ENCODE peak calls at places on chromosomes 12 and 14, in seven cellular contexts. S is lower lobe of right lung; N is GM13977; X is fibroblast of lung; U is CD4-positive, alpha-beta T cell; B is cardiac muscle cell; W is endothelial cell. R is an unnamed sample.

GRCh38 chr14:72444701-72445100 is 449.2 kb downstream of the DPF3 start:
- DNase-seq in U (no peak), X (no peak), W (no peak), B (no peak), S (no peak), N (no peak), R (no peak)

GRCh38 chr14:92599786-92600185 is 86.2 kb downstream of the RIN3 start:
- DNase-seq in X (no peak), B (no peak), W (no peak), U (no peak), S (no peak), N (no peak), R (no peak)

GRCh38 chr12:96472384-96472783 is 17.0 kb upstream of the CFAP54 start:
- DNase-seq in S (no peak), W (no peak), U (no peak), B (no peak), N (no peak), X (peak; percentile 36), R (no peak)

GRCh38 chr12:55724226-55724939 is 4.2 kb downstream of the RDH5 start:
- DNase-seq in W (peak; percentile 59), S (peak; percentile 77), X (peak; percentile 78), B (peak; percentile 77), U (peak; percentile 62), N (peak; percentile 59), R (no peak)

GRCh38 chr12:117377758-117378157 is 16.3 kb upstream of the NOS1 start:
- DNase-seq in B (no peak), W (no peak), U (no peak), X (no peak), N (no peak), S (no peak), R (no peak)

GRCh38 chr12:42129595-42130204 is 15.0 kb downstream of the GXYLT1 start:
- DNase-seq in W (peak; percentile 46), N (no peak), U (no peak), X (peak; percentile 83), S (no peak), B (peak; percentile 77), R (no peak)

GRCh38 chr12:90260136-90260535 is 551.5 kb upstream of the ATP2B1 start:
- DNase-seq in S (no peak), N (no peak), U (no peak), W (no peak), B (no peak), X (no peak), R (no peak)

GRCh38 chr14:65296402-65296801 is 116.1 kb upstream of the FUT8 start:
- DNase-seq in X (no peak), U (no peak), S (no peak), W (no peak), N (no peak), B (peak; percentile 64), R (no peak)

GRCh38 chr12:115456946-115457689 is 773.1 kb upstream of the TBX3 start:
- DNase-seq in B (no peak), S (no peak), X (no peak), W (no peak), U (no peak), N (no peak), R (no peak)

GRCh38 chr12:32507559-32508276 is 108.4 kb downstream of the FGD4 start:
- DNase-seq in U (no peak), X (no peak), N (no peak), S (no peak), W (no peak), B (no peak), R (no peak)

GRCh38 chr14:22432348-22432976 is 156.6 kb downstream of the DAD1 start:
- DNase-seq in X (peak; percentile 96), W (no peak), U (no peak), S (no peak), N (no peak), B (peak; percentile 97), R (no peak)

GRCh38 chr12:76158518-76159321 is 74.2 kb upstream of the NAP1L1 start:
- DNase-seq in W (peak; percentile 59), X (peak; percentile 64), N (peak; percentile 68), B (peak; percentile 70), S (no peak), U (peak; percentile 28), R (no peak)

DNA sequence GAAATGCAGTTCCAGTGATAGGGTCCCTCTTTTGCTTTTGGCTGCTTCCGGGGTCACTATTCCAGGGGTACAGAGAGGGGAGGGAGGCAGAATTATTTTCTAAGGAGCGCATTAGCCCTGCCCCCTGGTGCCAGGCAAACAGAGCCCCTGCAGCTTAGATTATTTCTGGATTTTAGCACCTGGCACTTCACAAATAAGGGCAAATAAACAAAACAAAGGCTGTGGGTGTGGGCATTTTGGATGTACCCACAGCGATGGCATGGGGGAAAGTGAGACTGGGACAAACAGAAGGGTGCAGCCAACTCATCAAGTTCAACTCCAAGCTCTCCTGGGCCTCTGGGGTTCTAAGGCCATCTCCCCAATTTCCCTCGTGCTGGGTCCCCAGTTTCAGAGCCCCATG is 20.3 kb downstream of the ASB2 start:
- DNase-seq in U (no peak), S (no peak), W (no peak), B (no peak), X (no peak), N (no peak), R (no peak)
- TF ChIP-seq CTCF in U (no peak), S (no peak), W (no peak), B (no peak), X (no peak), N (no peak), R (no peak)

GRCh38 chr14:89217876-89218275 is 199.2 kb downstream of the FOXN3 start:
- DNase-seq in S (no peak), N (no peak), B (no peak), X (no peak), U (no peak), W (no peak), R (no peak)

GRCh38 chr14:89219056-89219455 is 198.0 kb downstream of the FOXN3 start:
- DNase-seq in U (no peak), N (no peak), S (no peak), X (no peak), B (no peak), W (no peak), R (no peak)

GRCh38 chr14:89215166-89215940 is 201.7 kb downstream of the FOXN3 start:
- DNase-seq in S (no peak), X (no peak), B (no peak), U (no peak), W (no peak), N (no peak), R (no peak)

GRCh38 chr14:89212386-89213235 is 204.4 kb downstream of the FOXN3 start:
- DNase-seq in S (no peak), N (no peak), B (no peak), W (no peak), X (no peak), U (no peak), R (no peak)

DNA sequence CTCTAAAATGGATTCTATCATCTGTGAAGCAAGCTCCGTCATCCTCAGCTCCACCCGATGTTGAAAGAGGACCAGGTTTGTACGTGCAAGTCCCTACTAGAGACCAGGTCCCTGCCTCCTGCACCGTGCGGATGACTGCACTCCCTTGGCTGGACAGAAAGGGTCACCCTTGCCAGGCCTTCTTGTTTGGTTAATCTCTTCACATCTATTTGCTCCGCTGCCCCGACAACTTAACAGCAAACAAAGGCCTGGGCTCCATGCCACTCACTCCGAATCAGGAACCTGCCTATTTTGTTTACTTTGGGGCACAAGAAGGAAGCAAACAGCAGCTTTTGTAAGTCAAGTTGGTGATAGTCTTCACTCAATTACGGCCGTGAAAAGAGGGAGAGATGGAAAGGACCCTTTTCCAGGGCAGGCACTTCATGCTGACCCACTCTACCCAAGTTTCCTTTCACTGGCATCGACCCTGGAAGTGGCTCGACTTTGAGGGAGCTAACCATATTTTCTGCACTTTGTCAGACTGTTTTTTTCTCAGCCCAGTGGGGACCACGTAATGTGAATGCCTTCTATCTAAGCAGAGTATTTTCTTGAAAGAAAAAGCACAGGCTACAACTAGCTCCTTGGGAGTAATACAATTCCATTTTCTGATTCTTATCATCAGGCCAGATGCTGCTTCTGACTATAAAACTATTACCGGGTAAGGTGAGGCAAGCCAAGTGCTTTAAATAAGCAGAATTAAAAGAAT is 202.6 kb downstream of the FOXN3 start:
- DNase-seq in X (peak; percentile 16), W (no peak), U (no peak), N (no peak), S (peak; percentile 91), B (no peak), R (no peak)
- TF ChIP-seq CTCF in X (no peak), W (no peak), U (no peak), N (no peak), S (peak; percentile 42), B (no peak), R (no peak)

DNA sequence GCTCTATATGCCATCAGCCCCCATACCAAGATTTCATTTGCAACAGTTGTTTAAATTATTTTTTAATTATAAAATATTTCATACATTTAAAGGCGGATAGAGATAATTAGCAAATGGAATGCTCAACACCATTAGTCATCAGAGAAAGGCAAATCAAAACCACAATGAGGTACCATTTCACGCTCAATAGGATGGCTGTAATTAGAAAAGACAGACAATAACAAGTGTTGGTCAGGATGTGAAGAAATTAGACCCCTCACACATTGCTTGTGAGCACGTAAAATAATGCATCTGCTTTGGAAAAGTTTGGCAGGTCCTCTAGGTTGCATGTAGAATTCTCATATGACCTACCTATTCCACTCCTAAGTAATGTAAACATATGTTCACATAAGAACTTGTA is 35.3 kb upstream of the EPS8 start:
- DNase-seq in U (no peak), B (no peak), S (no peak), X (no peak), W (no peak), N (no peak), R (no peak)
- TF ChIP-seq CTCF in U (no peak), B (no peak), S (no peak), X (no peak), W (no peak), N (no peak), R (no peak)

DNA sequence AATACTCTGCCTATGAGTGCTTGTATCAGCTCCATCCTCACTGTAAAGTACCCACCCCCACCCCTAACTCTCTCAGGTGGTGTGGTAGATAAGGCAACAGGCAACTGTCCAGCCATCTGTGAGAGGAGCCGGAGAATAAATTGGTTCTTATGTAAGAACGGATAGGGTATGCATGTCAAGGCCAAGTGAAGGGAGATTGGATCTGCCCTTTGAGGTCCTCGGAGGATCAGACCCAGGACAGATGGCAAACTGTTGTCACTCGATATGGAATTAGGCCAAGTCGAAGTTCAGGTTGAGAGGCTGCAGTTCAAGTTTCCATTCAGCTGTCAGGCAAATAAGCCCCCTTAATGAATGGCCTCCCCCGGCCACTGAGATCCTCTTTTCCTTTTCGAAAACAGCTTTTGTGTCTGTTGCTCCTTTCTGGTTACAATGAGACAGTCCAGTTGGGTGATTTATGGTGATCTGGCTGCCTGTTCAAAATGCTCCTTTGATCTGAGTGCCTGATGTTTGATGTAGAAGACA is 120.3 kb downstream of the VRK1 start:
- DNase-seq in X (no peak), U (no peak), B (no peak), S (no peak), W (no peak), N (no peak), R (no peak)
- TF ChIP-seq CTCF in X (no peak), U (no peak), B (no peak), S (no peak), W (no peak), N (no peak), R (no peak)